ENCODE peak calls at places on chromosomes 12 and 14, in six cellular contexts. O, T, I, H, Z and Q are unnamed samples.

GRCh38 chr12:121240484-121241202 is 30.7 kb downstream of the P2RX4 start:
- DNase-seq in O (no peak), I (peak), Z (peak), H (peak), T (no peak), Q (peak)

GRCh38 chr14:96284008-96284407 is 28.0 kb downstream of the BDKRB1 start:
- DNase-seq in Z (no peak), T (no peak), O (no peak), H (no peak), I (no peak), Q (no peak)

GRCh38 chr12:54300732-54301427 is at the start of gene NFE2:
- DNase-seq in Z (peak), H (no peak), I (no peak), T (no peak), O (no peak), Q (peak)

GRCh38 chr12:5615760-5616159 is 183.9 kb downstream of the NTF3 start:
- DNase-seq in I (no peak), T (no peak), Z (no peak), O (no peak), H (no peak), Q (no peak)

GRCh38 chr12:60100150-60100549 is 504.3 kb downstream of the SLC16A7 start:
- DNase-seq in I (no peak), T (no peak), H (no peak), O (peak), Z (no peak), Q (no peak)

GRCh38 chr14:100826371-100827139 is 637 bp downstream of the MEG3 start:
- DNase-seq in Z (no peak), T (no peak), H (no peak), I (no peak), O (no peak), Q (no peak)

GRCh38 chr12:28537474-28537873 is 347.2 kb downstream of the CCDC91 start:
- DNase-seq in Z (no peak), O (no peak), H (no peak), T (no peak), I (no peak), Q (no peak)

GRCh38 chr14:71661441-71661840 is 270.8 kb upstream of the RGS6 start:
- DNase-seq in Z (no peak), H (no peak), O (no peak), I (no peak), T (no peak), Q (no peak)

GRCh38 chr12:115229517-115229916 is 545.5 kb upstream of the TBX3 start:
- DNase-seq in H (no peak), I (no peak), Z (no peak), O (no peak), T (no peak), Q (no peak)

GRCh38 chr12:124992874-124993567 is 424 bp upstream of the BRI3BP start:
- DNase-seq in H (peak), O (no peak), Z (peak), I (no peak), T (peak), Q (peak)

GRCh38 chr14:53953828-53954550 is 2.6 kb downstream of the BMP4 start:
- DNase-seq in H (no peak), O (no peak), T (peak), Z (peak), I (no peak), Q (peak)

GRCh38 chr12:52401526-52401925 is 4.6 kb downstream of the KRT82 start:
- DNase-seq in H (no peak), T (no peak), O (no peak), Z (no peak), I (no peak), Q (no peak)

GRCh38 chr12:121697093-121697698 is 15.4 kb upstream of the TMEM120B start:
- DNase-seq in T (peak), H (peak), Z (no peak), O (no peak), I (no peak), Q (no peak)

GRCh38 chr12:87981495-87981894 is 47.7 kb downstream of the C12orf50 start:
- DNase-seq in O (no peak), H (no peak), Z (no peak), T (no peak), I (no peak), Q (no peak)

GRCh38 chr12:105561981-105562726 is 231.7 kb downstream of the C12orf75 start:
- DNase-seq in T (peak), H (no peak), I (no peak), Z (no peak), O (peak), Q (no peak)

GRCh38 chr14:24368215-24368561 is 204 bp downstream of the NFATC4 start:
- DNase-seq in I (no peak), Z (no peak), T (no peak), H (no peak), O (no peak), Q (no peak)

GRCh38 chr12:18723752-18724151 is 14.1 kb downstream of the PLCZ1 start:
- DNase-seq in O (peak), T (no peak), H (no peak), Z (no peak), I (no peak), Q (no peak)

GRCh38 chr14:22334627-22335026 is 254.4 kb downstream of the DAD1 start:
- DNase-seq in T (no peak), Z (no peak), H (no peak), I (no peak), O (no peak), Q (no peak)

GRCh38 chr12:25811656-25812126 is 146.8 kb upstream of the RASSF8 start:
- DNase-seq in I (no peak), T (peak), O (no peak), Z (no peak), H (no peak), Q (no peak)

GRCh38 chr14:90693413-90693812 is 122.8 kb downstream of the TTC7B start:
- DNase-seq in I (no peak), Z (no peak), H (no peak), T (no peak), O (no peak), Q (no peak)

GRCh38 chr14:92651793-92652382 is 96.5 kb downstream of the LGMN start:
- DNase-seq in Z (peak), H (peak), T (no peak), O (no peak), I (peak), Q (peak)

GRCh38 chr14:59511916-59512530 is 27.7 kb downstream of the JKAMP start:
- DNase-seq in H (no peak), Z (no peak), T (peak), I (no peak), O (no peak), Q (no peak)

GRCh38 chr14:104136472-104137296 is 1.7 kb upstream of the KIF26A start:
- DNase-seq in H (no peak), O (no peak), I (no peak), Z (peak), T (peak), Q (peak)

GRCh38 chr12:76790564-76791552 is 26.9 kb downstream of the ZDHHC17 start:
- DNase-seq in T (peak), H (peak), O (no peak), Z (no peak), I (no peak), Q (no peak)

GRCh38 chr12:111151441-111151840 is 217.5 kb downstream of the PHETA1 start:
- DNase-seq in I (no peak), O (no peak), T (no peak), H (no peak), Z (no peak), Q (no peak)

GRCh38 chr12:111150476-111150875 is 218.4 kb downstream of the PHETA1 start:
- DNase-seq in Z (no peak), T (no peak), I (no peak), H (no peak), O (no peak), Q (no peak)

GRCh38 chr12:111150894-111151293 is 218.0 kb downstream of the PHETA1 start:
- DNase-seq in O (no peak), I (no peak), Z (no peak), H (no peak), T (no peak), Q (no peak)

GRCh38 chr12:111148005-111148404 is 220.9 kb downstream of the PHETA1 start:
- DNase-seq in Z (no peak), O (no peak), H (no peak), I (no peak), T (no peak), Q (no peak)

DNA sequence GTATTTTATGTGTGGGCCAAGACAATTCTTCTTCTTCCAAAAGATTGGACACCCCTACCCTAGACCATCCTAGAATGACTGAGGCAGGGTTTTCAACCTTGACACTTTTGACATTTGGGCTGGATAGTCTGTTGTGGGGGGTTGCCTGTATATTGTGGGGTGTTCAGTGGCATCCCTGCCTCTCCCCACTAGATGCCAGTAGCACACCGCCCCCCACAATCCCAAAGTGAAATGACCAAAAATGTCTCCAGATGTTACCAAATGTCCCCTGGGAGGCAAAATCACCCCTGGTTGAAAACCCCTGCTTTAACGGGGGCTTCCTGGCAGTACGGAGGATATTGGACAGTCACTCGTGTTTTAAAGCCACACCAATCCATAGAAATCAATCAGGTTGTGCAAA is 219.6 kb downstream of the PHETA1 start:
- DNase-seq in H (no peak), T (no peak), I (no peak), O (no peak), Z (no peak), Q (no peak)
- TF ChIP-seq CTCF in H (no peak), T (peak), I (no peak), O (no peak), Z (no peak), Q (no peak)

GRCh38 chr12:95963104-95963503 is 20.0 kb downstream of the AMDHD1 start:
- DNase-seq in H (no peak), T (peak), I (no peak), Z (no peak), O (no peak), Q (no peak)
- TF ChIP-seq CTCF in H (no peak), T (peak), I (no peak), Z (no peak), O (no peak), Q (no peak)

GRCh38 chr12:16674885-16675284 is 68.9 kb upstream of the LMO3 start:
- DNase-seq in T (no peak), Z (no peak), I (no peak), H (no peak), O (no peak), Q (no peak)
- TF ChIP-seq CTCF in T (no peak), Z (no peak), I (no peak), H (no peak), O (no peak), Q (no peak)

GRCh38 chr12:50641566-50641965 is 122.3 kb upstream of the ATF1 start:
- DNase-seq in O (no peak), T (no peak), Z (no peak), H (no peak), I (no peak), Q (no peak)
- TF ChIP-seq CTCF in O (no peak), T (no peak), Z (no peak), H (no peak), I (no peak), Q (no peak)